ENCODE peak calls at places on chromosomes 3 and 15, in five cellular contexts. C, V, A, R and L are unnamed samples.

GRCh38 chr15:81126887-81127286 is 7.2 kb upstream of the CFAP161 start:
- DNase-seq in C (no peak), V (no peak), A (no peak), R (no peak), L (no peak)

GRCh38 chr3:129917423-129918007 is 24.0 kb upstream of the TMCC1 start:
- DNase-seq in C (no peak), V (no peak), A (no peak), R (no peak), L (no peak)

GRCh38 chr15:47407692-47408091 is 309.6 kb upstream of the SEMA6D start:
- DNase-seq in C (no peak), V (no peak), A (no peak), R (peak), L (no peak)

GRCh38 chr3:25114532-25114931 is 313.5 kb upstream of the RARB start:
- DNase-seq in C (no peak), V (no peak), A (no peak), R (no peak), L (no peak)

GRCh38 chr3:43217633-43218032 is 68.7 kb upstream of the SNRK start:
- DNase-seq in C (no peak), V (no peak), A (no peak), R (no peak), L (no peak)

GRCh38 chr3:148309390-148310035 is 388.2 kb upstream of the AGTR1 start:
- DNase-seq in C (peak), V (peak), A (peak), R (peak), L (no peak)

GRCh38 chr15:91522609-91523332 is 330.7 kb upstream of the SLCO3A1 start:
- DNase-seq in C (no peak), V (no peak), A (no peak), R (peak), L (no peak)

GRCh38 chr3:194058189-194058571 is 77.8 kb upstream of the HES1 start:
- DNase-seq in C (peak), V (peak), A (no peak), R (peak), L (peak)

GRCh38 chr15:25060996-25061620 is 106.3 kb downstream of the SNRPN start:
- DNase-seq in C (no peak), V (no peak), A (no peak), R (peak), L (no peak)

GRCh38 chr15:89912674-89913396 is at the start of gene ARPIN:
- DNase-seq in C (peak), V (peak), A (no peak), R (peak), L (peak)

GRCh38 chr3:64187065-64187959 is 38.0 kb downstream of the PRICKLE2 start:
- DNase-seq in C (no peak), V (peak), A (peak), R (no peak), L (peak)

GRCh38 chr3:168989396-168989795 is 674.1 kb downstream of the MECOM start:
- DNase-seq in C (no peak), V (no peak), A (no peak), R (no peak), L (no peak)

GRCh38 chr15:95734422-95735316 is 595.8 kb upstream of the NR2F2 start:
- DNase-seq in C (no peak), V (no peak), A (no peak), R (no peak), L (no peak)

GRCh38 chr3:157443873-157444770 is 7.5 kb downstream of the PTX3 start:
- DNase-seq in C (no peak), V (no peak), A (no peak), R (no peak), L (no peak)

GRCh38 chr15:84669726-84670125 is 11.7 kb upstream of the NMB start:
- DNase-seq in C (no peak), V (no peak), A (no peak), R (no peak), L (no peak)

GRCh38 chr15:100350434-100351226 is 8.9 kb upstream of the ADAMTS17 start:
- DNase-seq in C (no peak), V (peak), A (no peak), R (no peak), L (no peak)

GRCh38 chr3:57281710-57282109 is 10.8 kb downstream of the ASB14 start:
- DNase-seq in C (no peak), V (no peak), A (no peak), R (no peak), L (no peak)

GRCh38 chr15:40893733-40894688 is at the start of gene VPS18:
- DNase-seq in C (peak), V (peak), A (peak), R (peak), L (peak)

GRCh38 chr15:40893019-40893723 is 1.1 kb upstream of the VPS18 start:
- DNase-seq in C (no peak), V (no peak), A (no peak), R (peak), L (no peak)

GRCh38 chr15:40892449-40893012 is 1.7 kb upstream of the VPS18 start:
- DNase-seq in C (no peak), V (no peak), A (no peak), R (peak), L (no peak)

GRCh38 chr15:40891810-40892448 is 2.3 kb upstream of the VPS18 start:
- DNase-seq in C (peak), V (no peak), A (no peak), R (peak), L (no peak)

DNA sequence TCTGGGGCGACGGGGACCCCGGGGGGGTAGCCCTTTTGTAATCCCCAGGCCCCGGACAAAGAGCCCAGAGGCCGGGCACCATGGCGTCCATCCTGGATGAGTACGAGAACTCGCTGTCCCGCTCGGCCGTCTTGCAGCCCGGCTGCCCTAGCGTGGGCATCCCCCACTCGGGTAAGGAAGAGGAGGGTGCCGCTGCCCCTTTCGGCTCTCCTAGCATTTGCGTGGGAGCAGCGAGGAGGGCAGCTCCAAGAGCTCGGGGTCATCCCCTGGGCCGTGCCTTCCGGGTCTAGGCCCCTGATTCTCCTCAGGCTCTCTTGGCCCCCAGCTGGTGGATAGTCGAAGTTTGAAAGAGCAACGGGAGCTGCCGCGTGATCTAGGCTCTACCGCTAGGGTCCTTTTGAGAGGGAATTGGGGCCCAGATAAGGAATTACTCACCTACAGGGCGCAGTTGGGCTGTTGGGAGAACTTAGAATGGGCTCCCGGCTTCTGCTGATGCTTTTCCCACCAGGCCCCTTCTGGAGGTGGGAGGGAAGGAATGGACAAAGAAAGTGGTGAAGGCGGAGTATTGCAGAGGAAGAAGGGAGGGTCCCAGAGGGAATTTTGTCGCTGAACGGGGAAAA is 549 bp downstream of the VPS18 start:
- DNase-seq in C (peak), V (peak), A (no peak), R (peak), L (peak)
- TF ChIP-seq CTCF in C (peak), V (peak), A (no peak), R (peak), L (peak)

DNA sequence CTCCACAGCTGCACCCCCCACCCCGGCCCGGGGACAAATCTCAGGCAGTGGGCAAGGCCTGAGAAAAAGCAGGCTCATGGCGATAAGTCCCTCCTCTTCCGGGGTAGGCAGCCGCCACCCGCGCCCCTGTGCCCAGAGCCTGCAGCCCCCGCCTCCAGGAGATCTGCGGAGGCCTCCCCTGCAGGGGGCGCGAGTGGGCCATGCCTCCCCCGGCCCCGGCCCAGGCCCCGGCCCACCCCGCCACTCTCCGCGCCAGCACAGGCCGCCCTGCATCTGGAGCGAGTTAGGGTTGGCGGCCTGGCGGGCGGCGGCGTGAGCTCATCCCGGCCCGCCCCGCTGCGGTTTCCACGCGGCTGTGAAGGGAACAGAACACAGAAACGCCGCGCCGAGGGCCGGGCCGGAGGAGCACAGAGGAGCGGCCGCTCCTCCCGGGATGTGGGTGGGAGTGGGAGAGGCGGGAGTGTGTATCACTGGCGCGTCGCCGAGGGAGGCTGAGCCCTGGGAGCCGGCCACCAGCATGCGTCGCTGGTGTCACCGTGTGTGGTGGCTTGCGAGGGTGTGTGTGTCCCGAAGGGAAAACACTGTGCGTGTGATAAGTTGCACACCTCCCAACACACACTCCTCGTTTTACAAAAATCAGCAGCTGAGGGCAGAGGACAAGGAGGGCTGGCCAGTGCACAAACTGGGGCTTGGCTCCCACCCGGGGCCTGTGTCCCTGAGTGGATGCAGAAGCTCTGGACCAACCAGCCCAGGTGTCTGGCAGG is 17.2 kb downstream of the MYL3 start:
- DNase-seq in C (peak), V (peak), A (no peak), R (peak), L (peak)
- TF ChIP-seq CTCF in C (peak), V (peak), A (peak), R (peak), L (peak)

GRCh38 chr3:128482857-128483656 is 9.9 kb downstream of the GATA2 start:
- DNase-seq in C (no peak), V (no peak), A (no peak), R (peak), L (no peak)
- TF ChIP-seq CTCF in C (no peak), V (no peak), A (no peak), R (no peak), L (no peak)

GRCh38 chr15:51336011-51336410 is 2.4 kb downstream of the CYP19A1 start:
- DNase-seq in C (no peak), V (no peak), A (no peak), R (no peak), L (no peak)
- TF ChIP-seq CTCF in C (no peak), V (no peak), A (no peak), R (no peak), L (no peak)